ENCODE peak calls at places on chromosome 11, in seven cellular contexts. J is GM23248, G is MM.1S, I is hepatocyte, H is HCT116, U is fibroblast of lung, D is PC-3. F is an unnamed sample.

GRCh38 chr11:102470257-102470656 is 17.7 kb upstream of the TMEM123 start:
- DNase-seq in J (no peak), U (no peak), D (no peak), H (no peak), G (peak; percentile 43), I (no peak), F (no peak)

GRCh38 chr11:121067912-121068652 is 33.0 kb upstream of the TECTA start:
- DNase-seq in D (no peak), U (peak; percentile 28), J (no peak), G (peak; percentile 55), I (peak; percentile 22), H (no peak), F (no peak)

GRCh38 chr11:120057595-120058581 is 80.0 kb downstream of the TRIM29 start:
- DNase-seq in D (peak; percentile 51), U (no peak), H (peak; percentile 2), I (peak; percentile 83), J (peak; percentile 78), G (no peak), F (no peak)

GRCh38 chr11:62012451-62013265 is 45.2 kb upstream of the FTH1 start:
- DNase-seq in G (no peak), I (no peak), D (peak; percentile 94), U (peak; percentile 28), H (no peak), J (peak; percentile 73), F (no peak)

GRCh38 chr11:35142481-35143207 is 3.7 kb downstream of the CD44 start:
- DNase-seq in H (no peak), D (peak; percentile 83), J (peak; percentile 88), U (peak; percentile 44), I (peak; percentile 48), G (peak; percentile 59), F (no peak)

GRCh38 chr11:32830413-32830738 is 649 bp downstream of the PRRG4 start:
- DNase-seq in I (peak; percentile 77), H (no peak), D (peak; percentile 69), G (peak; percentile 61), J (no peak), U (no peak), F (no peak)

GRCh38 chr11:47399860-47400812 is 8.3 kb upstream of the SLC39A13 start:
- DNase-seq in I (peak; percentile 47), G (peak; percentile 21), J (no peak), H (no peak), D (no peak), U (no peak), F (no peak)

GRCh38 chr11:2942872-2943710 is 13.9 kb upstream of the PHLDA2 start:
- DNase-seq in D (no peak), U (no peak), J (no peak), I (no peak), H (no peak), G (no peak), F (no peak)

GRCh38 chr11:73510877-73511276 is 87.0 kb downstream of the FAM168A start:
- DNase-seq in U (no peak), D (no peak), J (no peak), G (no peak), I (no peak), H (no peak), F (no peak)

GRCh38 chr11:26761382-26761781 is 39.5 kb upstream of the SLC5A12 start:
- DNase-seq in G (no peak), H (no peak), U (no peak), D (no peak), I (no peak), J (peak; percentile 38), F (no peak)

GRCh38 chr11:126479178-126479930 is 123.9 kb downstream of the ST3GAL4 start:
- DNase-seq in I (no peak), D (no peak), H (no peak), U (no peak), G (no peak), J (no peak), F (no peak)

DNA sequence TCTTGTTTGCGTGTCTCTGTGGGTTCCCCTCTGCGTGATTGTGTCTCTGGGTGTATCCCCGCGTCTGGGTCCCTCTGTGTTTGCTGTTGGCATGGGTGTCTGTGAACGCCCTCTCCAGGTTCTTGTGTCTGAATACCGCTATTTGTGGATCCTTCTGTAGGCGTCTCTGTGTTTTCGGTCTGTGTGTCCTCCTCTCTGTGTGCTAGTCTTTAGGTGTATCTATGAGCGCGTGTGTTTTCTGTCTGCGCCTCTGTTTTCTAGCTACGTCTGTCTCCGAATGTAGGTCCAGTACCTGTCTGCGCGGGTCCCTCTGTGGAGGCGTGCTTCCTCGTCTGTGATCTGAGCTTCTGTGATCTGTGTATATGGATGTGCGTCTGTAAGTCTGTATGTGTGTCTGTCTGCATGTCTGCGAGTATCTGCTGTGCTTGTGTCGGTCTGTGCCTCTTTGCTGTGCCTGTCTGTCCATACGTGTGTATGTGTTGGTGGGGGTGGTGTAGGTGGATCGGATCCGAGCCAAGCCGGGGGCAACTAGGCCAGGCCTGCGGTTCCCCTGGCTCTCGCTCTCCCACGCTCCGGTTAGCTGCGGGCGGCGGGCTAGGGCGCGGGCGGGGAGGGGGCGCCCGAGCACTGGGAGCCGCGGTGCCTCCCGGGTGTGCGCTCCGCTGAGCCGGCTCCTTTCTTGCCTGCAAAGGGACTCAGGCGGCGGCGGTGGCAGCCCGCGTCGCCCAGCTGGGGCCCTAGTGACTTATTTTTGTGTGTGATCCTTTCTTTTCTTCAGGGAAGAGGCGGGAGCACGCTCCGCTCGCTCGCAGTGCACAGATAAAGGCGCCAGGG is 105.3 kb upstream of the E2F8 start:
- DNase-seq in H (no peak), G (peak; percentile 53), U (peak; percentile 23), J (peak; percentile 52), D (no peak), I (peak; percentile 29), F (no peak)
- TF ChIP-seq EZH2 in H (no peak), G (no peak), U (peak; percentile 86), J (peak; percentile 25), D (peak; percentile 79), I (peak; percentile 74), F (peak; percentile 98)

GRCh38 chr11:67264886-67265632 is 1.2 kb upstream of the GRK2 start:
- DNase-seq in J (peak; percentile 43), H (no peak), U (no peak), D (no peak), G (no peak), I (no peak), F (no peak)
- TF ChIP-seq EZH2 in J (no peak), H (no peak), U (no peak), D (no peak), G (no peak), I (no peak), F (no peak)

DNA sequence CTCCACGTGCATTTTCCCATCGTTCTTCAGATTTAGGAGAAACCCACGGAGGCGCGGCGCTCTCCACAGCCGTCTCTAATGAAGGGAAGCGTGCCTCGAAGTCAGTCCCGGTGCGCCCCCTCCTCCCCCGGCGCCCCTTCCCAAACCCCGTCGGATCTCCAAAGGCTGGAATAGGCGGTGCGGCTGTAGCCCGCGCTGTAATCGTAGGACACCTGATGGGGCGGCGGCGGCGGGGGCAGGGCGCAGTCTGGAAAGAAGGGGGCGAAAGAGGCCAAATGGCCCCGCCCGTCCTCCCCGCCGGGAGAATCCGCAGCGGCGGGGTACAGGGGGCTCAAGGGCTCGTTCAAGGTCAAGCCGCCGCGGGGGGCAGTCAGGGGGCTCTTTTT is 1.3 kb downstream of the FAM181B start:
- DNase-seq in H (no peak), G (no peak), J (no peak), D (no peak), U (no peak), I (peak; percentile 16), F (no peak)
- TF ChIP-seq EZH2 in H (no peak), G (no peak), J (no peak), D (no peak), U (no peak), I (peak; percentile 79), F (peak; percentile 93)

GRCh38 chr11:536841-537621 is at the start of gene LRRC56:
- DNase-seq in D (peak; percentile 86), I (peak; percentile 93), G (peak; percentile 94), H (peak; percentile 84), U (peak; percentile 83), J (peak; percentile 86), F (peak; percentile 50)
- TF ChIP-seq EZH2 in D (no peak), I (no peak), G (no peak), H (no peak), U (no peak), J (no peak), F (no peak)

F was measured in SK-N-MC.